ENCODE peak calls at places on chromosomes 4 and X, in four cellular contexts. One of them, this sample, is unnamed.

GRCh38 chr4:655735-656151 is 18.3 kb downstream of the ATP5ME start:
- DNase-seq in lower leg skin: no peak
- DNase-seq in CD8-positive, alpha-beta T cell: no peak
- DNase-seq in uterus: no peak
- DNase-seq in this sample: no peak

GRCh38 chr4:116598980-116599789 is 486.2 kb downstream of the TRAM1L1 start:
- DNase-seq in lower leg skin: no peak
- DNase-seq in uterus: no peak
- DNase-seq in CD8-positive, alpha-beta T cell: no peak
- DNase-seq in this sample: no peak

GRCh38 chr4:14977836-14978235 is 24.4 kb upstream of the CPEB2 start:
- DNase-seq in CD8-positive, alpha-beta T cell: no peak
- DNase-seq in lower leg skin: no peak
- DNase-seq in uterus: no peak
- DNase-seq in this sample: no peak

GRCh38 chrX:140713174-140713539 is 3.6 kb downstream of the LINC00632 start:
- DNase-seq in CD8-positive, alpha-beta T cell: no peak
- DNase-seq in lower leg skin: no peak
- DNase-seq in uterus: no peak
- DNase-seq in this sample: no peak

GRCh38 chrX:130246084-130246483 is 22.6 kb downstream of the ZNF280C start:
- DNase-seq in uterus: no peak
- DNase-seq in CD8-positive, alpha-beta T cell: no peak
- DNase-seq in lower leg skin: no peak
- DNase-seq in this sample: no peak

GRCh38 chr4:53520114-53520513 is 71.2 kb downstream of the LNX1 start:
- DNase-seq in lower leg skin: no peak
- DNase-seq in CD8-positive, alpha-beta T cell: no peak
- DNase-seq in uterus: no peak
- DNase-seq in this sample: no peak

GRCh38 chr4:7153711-7154110 is 38.6 kb upstream of the SORCS2 start:
- DNase-seq in CD8-positive, alpha-beta T cell: no peak
- DNase-seq in uterus: no peak
- DNase-seq in lower leg skin: no peak
- DNase-seq in this sample: no peak

GRCh38 chrX:13778916-13779315 is 38.0 kb downstream of the GPM6B start:
- DNase-seq in lower leg skin: no peak
- DNase-seq in uterus: no peak
- DNase-seq in CD8-positive, alpha-beta T cell: no peak
- DNase-seq in this sample: no peak

GRCh38 chr4:107130157-107130556 is 94.0 kb upstream of the DKK2 start:
- DNase-seq in CD8-positive, alpha-beta T cell: no peak
- DNase-seq in uterus: no peak
- DNase-seq in lower leg skin: no peak
- DNase-seq in this sample: no peak

GRCh38 chrX:48972214-48973164 is 845 bp upstream of the KCND1 start:
- DNase-seq in lower leg skin: no peak
- DNase-seq in uterus: peak
- DNase-seq in CD8-positive, alpha-beta T cell: no peak
- DNase-seq in this sample: peak

GRCh38 chr4:53629296-53629695 is 38.0 kb upstream of the LNX1 start:
- DNase-seq in uterus: no peak
- DNase-seq in lower leg skin: peak
- DNase-seq in CD8-positive, alpha-beta T cell: no peak
- DNase-seq in this sample: no peak

GRCh38 chr4:172578712-172579111 is 589.9 kb upstream of the GALNT7 start:
- DNase-seq in CD8-positive, alpha-beta T cell: no peak
- DNase-seq in uterus: no peak
- DNase-seq in lower leg skin: no peak
- DNase-seq in this sample: no peak

GRCh38 chr4:57501715-57502114 is 391.5 kb upstream of the IGFBP7 start:
- DNase-seq in CD8-positive, alpha-beta T cell: no peak
- DNase-seq in uterus: no peak
- DNase-seq in lower leg skin: no peak
- DNase-seq in this sample: no peak

GRCh38 chr4:120724656-120725055 is 197.9 kb downstream of the PRDM5 start:
- DNase-seq in CD8-positive, alpha-beta T cell: no peak
- DNase-seq in uterus: no peak
- DNase-seq in lower leg skin: no peak
- DNase-seq in this sample: no peak

GRCh38 chrX:152903589-152903988 is 5.7 kb downstream of the ZNF185 start:
- DNase-seq in lower leg skin: no peak
- DNase-seq in uterus: no peak
- DNase-seq in CD8-positive, alpha-beta T cell: no peak
- DNase-seq in this sample: no peak

GRCh38 chrX:14003028-14003427 is 26.7 kb downstream of the GEMIN8 start:
- DNase-seq in lower leg skin: no peak
- DNase-seq in uterus: no peak
- DNase-seq in CD8-positive, alpha-beta T cell: no peak
- DNase-seq in this sample: no peak

GRCh38 chrX:77597090-77597489 is 149.9 kb downstream of the FGF16 start:
- DNase-seq in CD8-positive, alpha-beta T cell: no peak
- DNase-seq in lower leg skin: no peak
- DNase-seq in uterus: no peak
- DNase-seq in this sample: no peak

GRCh38 chrX:117607571-117607970 is 509.0 kb downstream of the KLHL13 start:
- DNase-seq in uterus: no peak
- DNase-seq in lower leg skin: no peak
- DNase-seq in CD8-positive, alpha-beta T cell: no peak
- DNase-seq in this sample: no peak

GRCh38 chrX:133559909-133560308 is 144.6 kb upstream of the GPC4 start:
- DNase-seq in lower leg skin: no peak
- DNase-seq in uterus: no peak
- DNase-seq in CD8-positive, alpha-beta T cell: no peak
- DNase-seq in this sample: no peak

GRCh38 chrX:154653048-154653401 is 354 bp downstream of the CTAG2 start:
- DNase-seq in CD8-positive, alpha-beta T cell: no peak
- DNase-seq in lower leg skin: no peak
- DNase-seq in uterus: no peak
- DNase-seq in this sample: no peak

GRCh38 chr4:13678186-13678924 is 50.8 kb upstream of the BOD1L1 start:
- DNase-seq in uterus: no peak
- DNase-seq in lower leg skin: no peak
- DNase-seq in CD8-positive, alpha-beta T cell: no peak
- DNase-seq in this sample: no peak

GRCh38 chrX:109785053-109785452 is 52.0 kb upstream of the ACSL4 start:
- DNase-seq in uterus: no peak
- DNase-seq in CD8-positive, alpha-beta T cell: no peak
- DNase-seq in lower leg skin: no peak
- DNase-seq in this sample: no peak

GRCh38 chr4:8283161-8283560 is 13.6 kb downstream of the HTRA3 start:
- DNase-seq in uterus: no peak
- DNase-seq in lower leg skin: no peak
- DNase-seq in CD8-positive, alpha-beta T cell: no peak
- DNase-seq in this sample: no peak

GRCh38 chrX:46589977-46590723 is 16.6 kb downstream of the CHST7 start:
- DNase-seq in uterus: no peak
- DNase-seq in CD8-positive, alpha-beta T cell: no peak
- DNase-seq in lower leg skin: peak
- DNase-seq in this sample: no peak

GRCh38 chr4:26372525-26373172 is 51.8 kb downstream of the RBPJ start:
- DNase-seq in CD8-positive, alpha-beta T cell: peak
- DNase-seq in lower leg skin: no peak
- DNase-seq in uterus: no peak
- DNase-seq in this sample: no peak

GRCh38 chrX:22184096-22184495 is 88.6 kb upstream of the CBLL2 start:
- DNase-seq in CD8-positive, alpha-beta T cell: no peak
- DNase-seq in lower leg skin: no peak
- DNase-seq in uterus: no peak
- DNase-seq in this sample: no peak

GRCh38 chr4:95362066-95362465 is 186.7 kb downstream of the UNC5C start:
- DNase-seq in uterus: no peak
- DNase-seq in lower leg skin: no peak
- DNase-seq in CD8-positive, alpha-beta T cell: no peak
- DNase-seq in this sample: no peak

GRCh38 chr4:165872443-165873297 is at the start of gene TLL1:
- DNase-seq in lower leg skin: peak
- DNase-seq in CD8-positive, alpha-beta T cell: no peak
- DNase-seq in uterus: no peak
- DNase-seq in this sample: no peak

GRCh38 chr4:74444891-74445642 is at the start of gene AREG:
- DNase-seq in CD8-positive, alpha-beta T cell: peak
- DNase-seq in uterus: peak
- DNase-seq in lower leg skin: peak
- DNase-seq in this sample: peak

GRCh38 chr4:89836897-89837384 is at the start of gene SNCA:
- DNase-seq in CD8-positive, alpha-beta T cell: no peak
- DNase-seq in lower leg skin: peak
- DNase-seq in uterus: peak
- DNase-seq in this sample: peak

DNA sequence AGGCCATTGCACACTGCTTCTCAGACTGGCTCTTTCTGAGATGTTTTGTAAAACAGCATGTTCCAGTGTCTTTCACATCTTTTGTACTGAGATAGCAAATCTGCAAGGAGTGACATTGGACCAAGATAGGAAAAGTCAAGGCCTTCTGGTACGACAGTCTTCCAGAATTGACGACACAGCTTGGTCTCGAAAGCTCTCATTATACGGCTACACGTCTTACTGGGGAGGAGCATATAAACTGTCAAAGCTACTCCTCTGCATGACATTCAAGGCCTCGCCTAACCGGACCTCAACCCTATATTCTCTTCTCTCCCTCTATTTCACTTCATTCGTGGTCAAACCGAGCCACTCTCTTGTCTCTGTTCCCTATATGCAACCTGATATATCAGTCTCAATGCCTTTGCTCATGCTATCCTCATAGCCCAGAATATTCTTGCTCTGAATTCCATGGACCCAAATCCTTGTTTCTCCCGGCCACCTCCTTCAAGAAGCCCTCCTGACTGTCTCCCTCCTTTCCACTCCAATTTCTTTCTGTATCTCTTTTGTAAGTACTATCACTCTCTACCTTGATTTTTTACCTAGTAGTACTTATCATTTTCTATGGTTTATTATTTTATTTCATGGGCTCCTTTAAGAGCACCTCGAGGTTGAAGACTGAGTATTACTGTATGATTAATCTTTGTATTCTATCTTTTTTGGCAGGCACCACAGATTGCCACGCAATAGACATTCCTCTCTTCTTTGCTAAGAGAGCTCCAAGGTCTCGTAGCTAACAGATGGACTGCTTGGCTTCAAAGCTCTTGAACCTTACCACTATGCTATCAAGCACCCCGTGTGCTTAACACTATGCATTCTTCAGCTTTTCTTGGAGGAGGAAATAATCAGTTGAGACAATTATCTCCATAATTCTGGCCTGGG is 35.1 kb downstream of the RBM47 start:
- DNase-seq in lower leg skin: no peak
- DNase-seq in uterus: no peak
- DNase-seq in CD8-positive, alpha-beta T cell: no peak
- DNase-seq in this sample: no peak
- TF ChIP-seq CTCF in lower leg skin: no peak
- TF ChIP-seq CTCF in uterus: no peak
- TF ChIP-seq CTCF in CD8-positive, alpha-beta T cell: no peak
- TF ChIP-seq CTCF in this sample: no peak

GRCh38 chr4:184472540-184473264 is 1.6 kb downstream of the IRF2 start:
- DNase-seq in uterus: peak
- DNase-seq in lower leg skin: peak
- DNase-seq in CD8-positive, alpha-beta T cell: no peak
- DNase-seq in this sample: no peak

GRCh38 chr4:184470785-184471110 is 3.6 kb downstream of the IRF2 start:
- DNase-seq in CD8-positive, alpha-beta T cell: no peak
- DNase-seq in uterus: no peak
- DNase-seq in lower leg skin: no peak
- DNase-seq in this sample: no peak

GRCh38 chr4:184473265-184473514 is 1.2 kb downstream of the IRF2 start:
- DNase-seq in lower leg skin: no peak
- DNase-seq in uterus: no peak
- DNase-seq in CD8-positive, alpha-beta T cell: no peak
- DNase-seq in this sample: no peak

GRCh38 chr4:184473515-184474260 is 662 bp downstream of the IRF2 start:
- DNase-seq in uterus: peak
- DNase-seq in lower leg skin: peak
- DNase-seq in CD8-positive, alpha-beta T cell: peak
- DNase-seq in this sample: no peak

GRCh38 chr4:184471872-184472539 is 2.3 kb downstream of the IRF2 start:
- DNase-seq in lower leg skin: no peak
- DNase-seq in CD8-positive, alpha-beta T cell: no peak
- DNase-seq in uterus: no peak
- DNase-seq in this sample: no peak
- TF ChIP-seq CTCF in lower leg skin: no peak
- TF ChIP-seq CTCF in CD8-positive, alpha-beta T cell: no peak
- TF ChIP-seq CTCF in uterus: no peak
- TF ChIP-seq CTCF in this sample: no peak

GRCh38 chr4:188400456-188400855 is 261.2 kb downstream of the TRIML1 start:
- DNase-seq in uterus: no peak
- DNase-seq in CD8-positive, alpha-beta T cell: no peak
- DNase-seq in lower leg skin: no peak
- DNase-seq in this sample: no peak

GRCh38 chr4:188408244-188409067 is 269.2 kb downstream of the TRIML1 start:
- DNase-seq in lower leg skin: no peak
- DNase-seq in uterus: no peak
- DNase-seq in CD8-positive, alpha-beta T cell: no peak
- DNase-seq in this sample: no peak

GRCh38 chr4:188399834-188400233 is 260.6 kb downstream of the TRIML1 start:
- DNase-seq in uterus: no peak
- DNase-seq in lower leg skin: no peak
- DNase-seq in CD8-positive, alpha-beta T cell: no peak
- DNase-seq in this sample: no peak

DNA sequence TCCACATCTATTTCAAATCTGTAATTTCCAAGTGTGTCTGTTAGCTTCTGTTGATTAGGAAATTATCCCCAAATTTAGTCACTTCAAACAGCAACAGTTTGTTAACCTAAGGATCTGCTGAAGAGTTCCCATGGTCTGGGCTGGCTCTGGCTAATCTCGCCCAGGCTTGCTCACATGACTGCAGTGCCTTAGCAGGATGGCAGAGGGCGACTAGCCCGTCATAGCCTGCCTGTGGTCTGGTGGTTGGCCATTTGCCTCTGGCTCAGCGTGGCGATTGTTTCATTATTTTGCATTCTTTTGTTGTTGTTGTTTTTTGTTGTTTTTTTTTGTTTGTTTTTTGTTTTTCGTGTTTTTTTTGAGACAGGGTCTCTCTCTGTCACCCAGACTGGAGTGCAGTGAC is 264.0 kb downstream of the TRIML1 start:
- DNase-seq in uterus: no peak
- DNase-seq in lower leg skin: no peak
- DNase-seq in CD8-positive, alpha-beta T cell: no peak
- DNase-seq in this sample: no peak
- TF ChIP-seq CTCF in uterus: no peak
- TF ChIP-seq CTCF in lower leg skin: no peak
- TF ChIP-seq CTCF in CD8-positive, alpha-beta T cell: no peak
- TF ChIP-seq CTCF in this sample: no peak

DNA sequence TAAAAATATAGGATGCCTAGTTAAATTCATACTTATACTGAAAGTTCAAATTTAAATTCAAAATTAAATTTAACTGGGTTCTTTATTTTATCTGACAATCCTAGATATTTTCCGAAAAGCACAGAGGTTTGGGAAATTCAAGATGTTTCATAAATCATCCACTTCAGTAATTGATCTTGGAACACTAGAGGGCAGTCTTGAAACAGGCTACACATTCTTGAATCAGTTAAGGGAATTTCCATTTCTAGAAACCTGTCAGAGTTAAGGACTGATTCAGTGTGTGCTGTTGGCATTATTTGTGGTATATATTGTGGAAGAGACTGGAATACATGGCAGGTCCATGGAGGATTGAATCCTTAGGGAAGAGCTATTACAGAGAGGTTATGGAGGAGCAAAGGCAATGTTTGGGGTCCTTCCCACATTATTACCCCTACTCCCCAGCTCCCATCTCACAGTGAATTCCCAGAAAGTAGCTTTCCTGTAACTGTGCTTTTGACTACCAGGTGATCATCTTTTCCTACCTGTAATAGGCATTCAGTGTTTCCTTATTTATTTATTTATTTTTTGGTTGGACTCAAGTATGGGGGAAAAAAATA is 92.9 kb downstream of the EGF start:
- DNase-seq in lower leg skin: no peak
- DNase-seq in CD8-positive, alpha-beta T cell: no peak
- DNase-seq in uterus: no peak
- DNase-seq in this sample: peak
- TF ChIP-seq CTCF in lower leg skin: no peak
- TF ChIP-seq CTCF in CD8-positive, alpha-beta T cell: peak
- TF ChIP-seq CTCF in uterus: peak
- TF ChIP-seq CTCF in this sample: peak